ENCODE peak calls at places on chromosomes 5 and 9, in four cellular contexts. One of them, this sample, is unnamed.
A peak's percentile ranks its signal among the peaks of the same experiment; 100 is the strongest.

GRCh38 chr5:65916066-65916465 is 10.3 kb upstream of the ERBIN start:
- DNase-seq in HEK293T: no peak
- DNase-seq in K562: no peak
- DNase-seq in HepG2: no peak
- DNase-seq in this sample: no peak

GRCh38 chr5:138330813-138331448 is 673 bp downstream of the CDC25C start:
- DNase-seq in HEK293T: no peak
- DNase-seq in K562: peak; percentile 30
- DNase-seq in HepG2: no peak
- DNase-seq in this sample: no peak

GRCh38 chr5:117486879-117487391 is 912.3 kb upstream of the SEMA6A start:
- DNase-seq in HEK293T: peak; percentile 35
- DNase-seq in K562: no peak
- DNase-seq in HepG2: no peak
- DNase-seq in this sample: no peak

GRCh38 chr5:142017832-142018427 is 5.1 kb upstream of the GNPDA1 start:
- DNase-seq in HEK293T: no peak
- DNase-seq in K562: no peak
- DNase-seq in HepG2: no peak
- DNase-seq in this sample: no peak

GRCh38 chr5:51376504-51376903 is 6.7 kb upstream of the ISL1 start:
- DNase-seq in HEK293T: no peak
- DNase-seq in K562: no peak
- DNase-seq in HepG2: no peak
- DNase-seq in this sample: no peak

GRCh38 chr9:34246453-34246852 is 67.6 kb downstream of the UBAP1 start:
- DNase-seq in HEK293T: no peak
- DNase-seq in K562: no peak
- DNase-seq in HepG2: no peak
- DNase-seq in this sample: no peak

GRCh38 chr5:33810491-33811120 is 81.2 kb downstream of the ADAMTS12 start:
- DNase-seq in HEK293T: no peak
- DNase-seq in K562: no peak
- DNase-seq in HepG2: no peak
- DNase-seq in this sample: no peak

GRCh38 chr5:160467555-160468418 is 46.1 kb downstream of the PTTG1 start:
- DNase-seq in HEK293T: no peak
- DNase-seq in K562: no peak
- DNase-seq in HepG2: peak; percentile 97
- DNase-seq in this sample: peak; percentile 57

GRCh38 chr5:90483206-90483605 is 8.5 kb downstream of the POLR3G start:
- DNase-seq in HEK293T: no peak
- DNase-seq in K562: no peak
- DNase-seq in HepG2: no peak
- DNase-seq in this sample: no peak

GRCh38 chr9:117414906-117415583 is at the start of gene ASTN2:
- DNase-seq in HEK293T: no peak
- DNase-seq in K562: no peak
- DNase-seq in HepG2: no peak
- DNase-seq in this sample: peak; percentile 66

GRCh38 chr9:92558612-92559374 is 23.0 kb upstream of the ECM2 start:
- DNase-seq in HEK293T: no peak
- DNase-seq in K562: no peak
- DNase-seq in HepG2: no peak
- DNase-seq in this sample: no peak

GRCh38 chr5:103019804-103020203 is 100.1 kb downstream of the GIN1 start:
- DNase-seq in HEK293T: no peak
- DNase-seq in K562: no peak
- DNase-seq in HepG2: no peak
- DNase-seq in this sample: no peak

GRCh38 chr5:6282360-6282759 is 96.0 kb downstream of the MED10 start:
- DNase-seq in HEK293T: no peak
- DNase-seq in K562: no peak
- DNase-seq in HepG2: no peak
- DNase-seq in this sample: no peak

GRCh38 chr5:135232958-135233357 is 166.1 kb downstream of the MACROH2A1 start:
- DNase-seq in HEK293T: no peak
- DNase-seq in K562: no peak
- DNase-seq in HepG2: no peak
- DNase-seq in this sample: no peak

GRCh38 chr5:78747703-78748359 is 99.3 kb upstream of the LHFPL2 start:
- DNase-seq in HEK293T: no peak
- DNase-seq in K562: no peak
- DNase-seq in HepG2: no peak
- DNase-seq in this sample: no peak

GRCh38 chr9:38359297-38359653 is 33.2 kb upstream of the ALDH1B1 start:
- DNase-seq in HEK293T: no peak
- DNase-seq in K562: no peak
- DNase-seq in HepG2: peak; percentile 47
- DNase-seq in this sample: no peak

GRCh38 chr5:142819816-142820215 is 49.6 kb downstream of the ARHGAP26 start:
- DNase-seq in HEK293T: no peak
- DNase-seq in K562: no peak
- DNase-seq in HepG2: no peak
- DNase-seq in this sample: no peak

GRCh38 chr5:130616161-130616560 is 548.9 kb downstream of the HINT1 start:
- DNase-seq in HEK293T: no peak
- DNase-seq in K562: no peak
- DNase-seq in HepG2: no peak
- DNase-seq in this sample: no peak

GRCh38 chr9:34121996-34122395 is 4.5 kb downstream of the DCAF12 start:
- DNase-seq in HEK293T: no peak
- DNase-seq in K562: no peak
- DNase-seq in HepG2: no peak
- DNase-seq in this sample: no peak

GRCh38 chr5:177306674-177307543 is 3.3 kb downstream of the PRELID1 start:
- DNase-seq in HEK293T: no peak
- DNase-seq in K562: peak; percentile 39
- DNase-seq in HepG2: no peak
- DNase-seq in this sample: no peak

GRCh38 chr5:4862500-4862899 is 277.6 kb upstream of the ADAMTS16 start:
- DNase-seq in HEK293T: peak; percentile 17
- DNase-seq in K562: peak; percentile 45
- DNase-seq in HepG2: peak; percentile 35
- DNase-seq in this sample: no peak

GRCh38 chr5:41115281-41115680 is 44.1 kb upstream of the MROH2B start:
- DNase-seq in HEK293T: no peak
- DNase-seq in K562: no peak
- DNase-seq in HepG2: no peak
- DNase-seq in this sample: no peak

GRCh38 chr9:103183569-103184191 is 188.5 kb downstream of the CYLC2 start:
- DNase-seq in HEK293T: no peak
- DNase-seq in K562: no peak
- DNase-seq in HepG2: peak; percentile 9
- DNase-seq in this sample: no peak

GRCh38 chr5:17679597-17680187 is 45.4 kb downstream of the TAF11L14 start:
- DNase-seq in HEK293T: no peak
- DNase-seq in K562: no peak
- DNase-seq in HepG2: no peak
- DNase-seq in this sample: no peak

GRCh38 chr9:129266536-129266935 is 88.5 kb upstream of the IER5L start:
- DNase-seq in HEK293T: no peak
- DNase-seq in K562: no peak
- DNase-seq in HepG2: no peak
- DNase-seq in this sample: no peak

DNA sequence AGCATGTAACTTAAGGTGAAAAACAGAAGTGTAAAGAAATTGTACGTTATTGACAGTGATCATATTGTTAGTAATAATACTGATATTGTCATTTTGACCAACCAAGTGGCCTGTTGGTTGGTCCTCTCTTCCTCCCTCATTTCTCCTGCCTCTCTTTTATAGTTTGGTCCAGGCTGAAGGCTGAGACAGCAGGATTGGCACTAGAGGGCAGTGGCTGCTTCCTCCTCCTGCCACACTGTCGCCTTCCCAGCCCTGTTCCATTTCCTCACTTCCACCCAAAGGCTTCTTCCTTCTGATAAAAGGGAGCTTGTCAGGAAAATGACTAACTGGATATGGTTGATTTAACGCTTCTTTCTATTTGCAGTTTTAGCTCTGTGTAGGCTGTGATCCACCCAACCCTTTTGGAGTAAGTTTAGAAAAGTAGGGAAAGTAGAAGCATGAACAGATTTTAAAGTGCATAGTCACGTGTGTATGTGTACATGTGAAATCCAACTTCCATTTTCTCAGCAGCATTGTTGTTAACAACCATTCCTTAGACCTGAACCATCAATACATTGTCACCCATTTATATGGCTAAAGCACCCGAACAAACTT is 35.6 kb downstream of the PTCD2 start:
- DNase-seq in HEK293T: peak; percentile 30
- DNase-seq in K562: no peak
- DNase-seq in HepG2: no peak
- DNase-seq in this sample: peak; percentile 21
- TF ChIP-seq ELF4 in HEK293T: no peak
- TF ChIP-seq ELF4 in K562: no peak
- TF ChIP-seq ELF4 in HepG2: no peak
- TF ChIP-seq ELF4 in this sample: no peak

GRCh38 chr5:175610898-175611297 is 47.0 kb upstream of the HRH2 start:
- DNase-seq in HEK293T: no peak
- DNase-seq in K562: no peak
- DNase-seq in HepG2: no peak
- DNase-seq in this sample: no peak

GRCh38 chr5:175610381-175610780 is 47.5 kb upstream of the HRH2 start:
- DNase-seq in HEK293T: no peak
- DNase-seq in K562: no peak
- DNase-seq in HepG2: no peak
- DNase-seq in this sample: no peak

GRCh38 chr5:175616083-175616482 is 41.8 kb upstream of the HRH2 start:
- DNase-seq in HEK293T: no peak
- DNase-seq in K562: no peak
- DNase-seq in HepG2: no peak
- DNase-seq in this sample: no peak

GRCh38 chr5:175617447-175617846 is 40.4 kb upstream of the HRH2 start:
- DNase-seq in HEK293T: no peak
- DNase-seq in K562: no peak
- DNase-seq in HepG2: no peak
- DNase-seq in this sample: peak; percentile 62

DNA sequence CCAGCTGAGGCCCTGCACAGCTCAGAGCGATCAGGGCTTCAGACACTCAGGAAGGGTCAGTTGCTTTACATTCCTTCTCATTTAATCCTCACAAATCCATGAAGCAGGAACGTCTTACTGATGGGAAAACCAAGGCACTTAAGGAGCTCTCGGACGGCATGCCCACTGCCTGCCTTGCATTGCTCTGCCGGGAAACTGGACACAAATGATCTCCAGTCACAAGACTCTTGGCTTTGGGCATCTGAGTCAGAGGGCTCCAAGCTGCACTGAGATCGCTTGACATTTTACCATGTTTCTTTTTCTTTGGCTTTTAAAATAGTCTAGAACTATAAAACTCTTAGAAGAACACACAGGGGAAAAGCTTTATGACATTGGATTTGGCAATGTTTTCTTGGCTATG is 43.6 kb upstream of the HRH2 start:
- DNase-seq in HEK293T: no peak
- DNase-seq in K562: no peak
- DNase-seq in HepG2: no peak
- DNase-seq in this sample: no peak
- TF ChIP-seq ELF4 in HEK293T: no peak
- TF ChIP-seq ELF4 in K562: no peak
- TF ChIP-seq ELF4 in HepG2: no peak
- TF ChIP-seq ELF4 in this sample: no peak

DNA sequence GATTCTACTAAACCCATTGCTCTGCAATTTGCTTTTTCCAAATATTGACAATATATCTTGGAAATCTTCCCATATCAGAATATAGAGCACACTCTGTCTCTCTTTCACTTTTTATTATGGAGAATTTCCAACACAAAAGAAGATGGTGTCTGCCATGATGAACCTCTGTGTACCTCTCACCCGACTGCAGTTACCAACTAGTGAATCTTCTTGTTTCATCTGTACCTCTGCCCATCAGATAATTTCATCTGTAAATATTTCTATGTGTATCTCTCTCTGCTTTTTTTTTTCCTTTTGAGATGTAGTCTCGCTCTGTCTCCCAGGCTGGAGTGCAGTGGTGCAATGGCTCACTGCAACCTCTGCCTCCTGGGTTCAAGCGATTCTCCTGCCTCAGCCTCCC is 62.8 kb downstream of the NTNG2 start:
- DNase-seq in HEK293T: no peak
- DNase-seq in K562: no peak
- DNase-seq in HepG2: no peak
- DNase-seq in this sample: no peak
- TF ChIP-seq ELF4 in HEK293T: no peak
- TF ChIP-seq ELF4 in K562: no peak
- TF ChIP-seq ELF4 in HepG2: no peak
- TF ChIP-seq ELF4 in this sample: no peak

DNA sequence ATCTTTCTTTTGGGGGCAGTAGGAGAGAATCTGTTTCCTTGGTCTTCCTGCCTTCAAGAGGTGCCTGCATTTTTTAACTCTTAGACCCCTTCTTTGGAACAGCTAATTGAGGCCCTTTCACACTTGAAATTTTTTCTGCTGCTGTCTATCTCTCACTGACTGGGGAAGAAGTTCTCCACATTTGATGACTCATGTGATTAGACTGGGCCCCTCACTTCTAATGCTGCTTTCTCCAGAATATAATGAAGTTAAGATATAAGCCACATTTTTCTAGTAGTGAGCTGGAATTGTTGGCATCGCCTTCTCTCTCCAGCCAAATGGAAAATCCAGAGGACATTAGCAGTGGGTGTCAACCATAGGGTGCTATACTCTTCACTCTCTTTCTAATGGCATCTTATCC is 12.4 kb downstream of the ZNF474 start:
- DNase-seq in HEK293T: no peak
- DNase-seq in K562: no peak
- DNase-seq in HepG2: no peak
- DNase-seq in this sample: no peak
- TF ChIP-seq ELF4 in HEK293T: no peak
- TF ChIP-seq ELF4 in K562: no peak
- TF ChIP-seq ELF4 in HepG2: no peak
- TF ChIP-seq ELF4 in this sample: no peak